ENCODE peak calls at places on chromosomes 11 and 22, in nine cellular contexts. P, H, F, V, Y, D, U, G and E are unnamed samples.

GRCh38 chr11:61350336-61350735 is 11.3 kb downstream of the CYB561A3 start:
- DNase-seq in P (no peak), H (no peak), F (no peak), V (no peak), Y (no peak), D (no peak), U (no peak), G (no peak), E (no peak)

GRCh38 chr22:29767289-29768051 is at the start of gene UQCR10:
- DNase-seq in P (peak), H (peak), F (peak), V (peak), Y (peak), D (peak), U (peak), G (peak), E (peak)

GRCh38 chr11:69368119-69368880 is 74.3 kb downstream of the MYEOV start:
- DNase-seq in P (peak), H (no peak), F (no peak), V (peak), Y (no peak), D (no peak), U (no peak), G (peak), E (peak)

GRCh38 chr11:120023120-120023519 is 114.8 kb downstream of the TRIM29 start:
- DNase-seq in P (no peak), H (no peak), F (no peak), V (no peak), Y (no peak), D (no peak), U (no peak), G (no peak), E (no peak)

GRCh38 chr11:350723-351255 is 18.5 kb upstream of the B4GALNT4 start:
- DNase-seq in P (no peak), H (no peak), F (no peak), V (no peak), Y (no peak), D (no peak), U (no peak), G (no peak), E (peak)

GRCh38 chr11:11813288-11813962 is 28.3 kb upstream of the USP47 start:
- DNase-seq in P (peak), H (no peak), F (no peak), V (peak), Y (no peak), D (no peak), U (peak), G (peak), E (no peak)

GRCh38 chr11:2528301-2529050 is 83.7 kb downstream of the KCNQ1 start:
- DNase-seq in P (peak), H (no peak), F (no peak), V (no peak), Y (peak), D (no peak), U (no peak), G (no peak), E (peak)

GRCh38 chr22:50190182-50190951 is 4.7 kb downstream of the TRABD start:
- DNase-seq in P (no peak), H (peak), F (peak), V (peak), Y (peak), D (peak), U (peak), G (peak), E (peak)

GRCh38 chr11:69866648-69867047 is 47.4 kb upstream of the FGF3 start:
- DNase-seq in P (no peak), H (no peak), F (no peak), V (no peak), Y (no peak), D (no peak), U (no peak), G (no peak), E (no peak)

GRCh38 chr11:95968585-95968984 is 44.7 kb upstream of the MTMR2 start:
- DNase-seq in P (no peak), H (no peak), F (no peak), V (no peak), Y (no peak), D (no peak), U (no peak), G (peak), E (no peak)

GRCh38 chr11:3165152-3165705 is at the start of gene OSBPL5:
- DNase-seq in P (peak), H (peak), F (peak), V (peak), Y (peak), D (no peak), U (peak), G (no peak), E (peak)

GRCh38 chr11:113876074-113876797 is 864 bp upstream of the USP28 start:
- DNase-seq in P (no peak), H (no peak), F (no peak), V (no peak), Y (peak), D (no peak), U (no peak), G (no peak), E (no peak)

GRCh38 chr11:39786682-39787081 is 1672.8 kb downstream of the LRRC4C start:
- DNase-seq in P (no peak), H (no peak), F (no peak), V (no peak), Y (no peak), D (no peak), U (no peak), G (no peak), E (no peak)

GRCh38 chr11:44110231-44110679 is 14.8 kb downstream of the EXT2 start:
- DNase-seq in P (no peak), H (peak), F (peak), V (peak), Y (peak), D (peak), U (peak), G (no peak), E (no peak)

GRCh38 chr11:1829039-1829820 is 5.6 kb upstream of the SYT8 start:
- DNase-seq in P (no peak), H (no peak), F (no peak), V (no peak), Y (no peak), D (no peak), U (peak), G (peak), E (peak)

GRCh38 chr22:37166675-37167066 is 17.0 kb upstream of the IL2RB start:
- DNase-seq in P (peak), H (peak), F (peak), V (peak), Y (peak), D (peak), U (peak), G (peak), E (peak)

GRCh38 chr11:2797741-2798361 is 87.7 kb downstream of the CDKN1C start:
- DNase-seq in P (peak), H (no peak), F (no peak), V (peak), Y (no peak), D (no peak), U (no peak), G (no peak), E (peak)

GRCh38 chr11:60991457-60991856 is 20.0 kb downstream of the CD6 start:
- DNase-seq in P (no peak), H (no peak), F (no peak), V (no peak), Y (no peak), D (no peak), U (no peak), G (no peak), E (no peak)

GRCh38 chr11:19605500-19606371 is 106.9 kb upstream of the NAV2 start:
- DNase-seq in P (no peak), H (peak), F (no peak), V (no peak), Y (no peak), D (no peak), U (no peak), G (no peak), E (no peak)

GRCh38 chr11:19970944-19971343 is 189.3 kb downstream of the DBX1 start:
- DNase-seq in P (no peak), H (no peak), F (no peak), V (no peak), Y (no peak), D (no peak), U (no peak), G (no peak), E (no peak)

GRCh38 chr11:16605440-16605970 is 132.9 kb upstream of the C11orf58 start:
- DNase-seq in P (no peak), H (peak), F (no peak), V (no peak), Y (peak), D (no peak), U (peak), G (no peak), E (peak)

GRCh38 chr22:48138427-48138826 is 1376.0 kb downstream of the TBC1D22A start:
- DNase-seq in P (no peak), H (no peak), F (no peak), V (no peak), Y (no peak), D (no peak), U (no peak), G (no peak), E (no peak)

GRCh38 chr22:39612811-39613548 is 42.4 kb downstream of the CACNA1I start:
- DNase-seq in P (no peak), H (no peak), F (peak), V (no peak), Y (no peak), D (peak), U (no peak), G (no peak), E (no peak)

GRCh38 chr11:12110201-12110713 is at the start of gene MICAL2:
- DNase-seq in P (peak), H (peak), F (peak), V (peak), Y (peak), D (peak), U (peak), G (peak), E (peak)

GRCh38 chr22:44698531-44699421 is 3.2 kb upstream of the PRR5 start:
- DNase-seq in P (no peak), H (no peak), F (no peak), V (no peak), Y (peak), D (no peak), U (no peak), G (no peak), E (no peak)

GRCh38 chr22:49951986-49952896 is 8.3 kb upstream of the PIM3 start:
- DNase-seq in P (no peak), H (no peak), F (no peak), V (no peak), Y (no peak), D (no peak), U (peak), G (peak), E (no peak)

GRCh38 chr22:37525073-37525745 is 6.0 kb upstream of the CARD10 start:
- DNase-seq in P (no peak), H (no peak), F (no peak), V (no peak), Y (no peak), D (no peak), U (peak), G (peak), E (no peak)

GRCh38 chr11:23364076-23364475 is 503.8 kb upstream of the CCDC179 start:
- DNase-seq in P (no peak), H (no peak), F (no peak), V (no peak), Y (no peak), D (no peak), U (no peak), G (no peak), E (no peak)

GRCh38 chr22:36352775-36353507 is 34.8 kb downstream of the MYH9 start:
- DNase-seq in P (peak), H (no peak), F (peak), V (no peak), Y (peak), D (peak), U (peak), G (no peak), E (peak)

GRCh38 chr11:2194877-2195755 is 23.5 kb upstream of the TH start:
- DNase-seq in P (no peak), H (no peak), F (peak), V (no peak), Y (peak), D (peak), U (peak), G (no peak), E (no peak)

GRCh38 chr22:46068908-46069481 is 81.3 kb upstream of the PPARA start:
- DNase-seq in P (peak), H (no peak), F (no peak), V (no peak), Y (peak), D (no peak), U (peak), G (peak), E (no peak)

GRCh38 chr22:27685515-27685914 is 116.0 kb downstream of the MN1 start:
- DNase-seq in P (no peak), H (no peak), F (no peak), V (no peak), Y (no peak), D (no peak), U (no peak), G (no peak), E (no peak)

GRCh38 chr11:120129570-120129969 is 8.3 kb downstream of the TRIM29 start:
- DNase-seq in P (no peak), H (no peak), F (no peak), V (no peak), Y (no peak), D (no peak), U (no peak), G (no peak), E (no peak)

GRCh38 chr22:36540867-36541642 is 12.1 kb upstream of the EIF3D start:
- DNase-seq in P (no peak), H (no peak), F (no peak), V (no peak), Y (no peak), D (no peak), U (no peak), G (peak), E (no peak)